ENCODE peak calls at places on chromosome 6, in four cellular contexts. One of them, this sample, is unnamed.

GRCh38 chr6:116705917-116706316 is 24.9 kb downstream of the KPNA5 start:
- DNase-seq in NCI-H526 treated with DMSO at 0.1 percent for 48 hours: no peak
- DNase-seq in endothelial cell: no peak
- DNase-seq in activated T-helper 1 cell treated with anti-CD3 and anti-CD28 coated beads, Interleukin-2, amount 50 U/mL, for 16 hours: no peak
- DNase-seq in this sample: no peak

GRCh38 chr6:37987008-37987407 is 167.5 kb downstream of the ZFAND3 start:
- DNase-seq in activated T-helper 1 cell treated with anti-CD3 and anti-CD28 coated beads, Interleukin-2, amount 50 U/mL, for 16 hours: no peak
- DNase-seq in endothelial cell: no peak
- DNase-seq in NCI-H526 treated with DMSO at 0.1 percent for 48 hours: no peak
- DNase-seq in this sample: no peak

GRCh38 chr6:75130784-75131183 is 75.1 kb downstream of the COL12A1 start:
- DNase-seq in NCI-H526 treated with DMSO at 0.1 percent for 48 hours: no peak
- DNase-seq in endothelial cell: no peak
- DNase-seq in activated T-helper 1 cell treated with anti-CD3 and anti-CD28 coated beads, Interleukin-2, amount 50 U/mL, for 16 hours: no peak
- DNase-seq in this sample: no peak

GRCh38 chr6:19839237-19839546 is 2.0 kb downstream of the ID4 start:
- DNase-seq in activated T-helper 1 cell treated with anti-CD3 and anti-CD28 coated beads, Interleukin-2, amount 50 U/mL, for 16 hours: no peak
- DNase-seq in endothelial cell: no peak
- DNase-seq in NCI-H526 treated with DMSO at 0.1 percent for 48 hours: no peak
- DNase-seq in this sample: no peak

GRCh38 chr6:74872754-74873446 is 333.0 kb downstream of the COL12A1 start:
- DNase-seq in NCI-H526 treated with DMSO at 0.1 percent for 48 hours: no peak
- DNase-seq in activated T-helper 1 cell treated with anti-CD3 and anti-CD28 coated beads, Interleukin-2, amount 50 U/mL, for 16 hours: no peak
- DNase-seq in endothelial cell: no peak
- DNase-seq in this sample: no peak

GRCh38 chr6:2809015-2809414 is 32.6 kb downstream of the SERPINB1 start:
- DNase-seq in activated T-helper 1 cell treated with anti-CD3 and anti-CD28 coated beads, Interleukin-2, amount 50 U/mL, for 16 hours: no peak
- DNase-seq in NCI-H526 treated with DMSO at 0.1 percent for 48 hours: no peak
- DNase-seq in endothelial cell: no peak
- DNase-seq in this sample: no peak

GRCh38 chr6:99739526-99739925 is 132.9 kb downstream of the PRDM13 start:
- DNase-seq in endothelial cell: no peak
- DNase-seq in activated T-helper 1 cell treated with anti-CD3 and anti-CD28 coated beads, Interleukin-2, amount 50 U/mL, for 16 hours: no peak
- DNase-seq in NCI-H526 treated with DMSO at 0.1 percent for 48 hours: no peak
- DNase-seq in this sample: no peak

GRCh38 chr6:121851056-121851455 is 415.6 kb downstream of the GJA1 start:
- DNase-seq in endothelial cell: peak
- DNase-seq in NCI-H526 treated with DMSO at 0.1 percent for 48 hours: no peak
- DNase-seq in activated T-helper 1 cell treated with anti-CD3 and anti-CD28 coated beads, Interleukin-2, amount 50 U/mL, for 16 hours: no peak
- DNase-seq in this sample: no peak

GRCh38 chr6:149904661-149905370 is 6.9 kb upstream of the RAET1E start:
- DNase-seq in NCI-H526 treated with DMSO at 0.1 percent for 48 hours: no peak
- DNase-seq in activated T-helper 1 cell treated with anti-CD3 and anti-CD28 coated beads, Interleukin-2, amount 50 U/mL, for 16 hours: no peak
- DNase-seq in endothelial cell: no peak
- DNase-seq in this sample: no peak

GRCh38 chr6:142207265-142207877 is 60.3 kb downstream of the VTA1 start:
- DNase-seq in activated T-helper 1 cell treated with anti-CD3 and anti-CD28 coated beads, Interleukin-2, amount 50 U/mL, for 16 hours: peak
- DNase-seq in NCI-H526 treated with DMSO at 0.1 percent for 48 hours: peak
- DNase-seq in endothelial cell: peak
- DNase-seq in this sample: no peak

This sample was measured in breast epithelium.